ENCODE peak calls at places on chromosomes 16 and 17, in ten cellular contexts. Y is ecto neural progenitor cell; O is GOT3; Q is MCF 10A; S is Calu3; R is DMS153; W is left cardiac atrium; L is MV-4-11; C is AG09319; P is stimulated activated CD4-positive, alpha-beta T cell treated with anti-CD3 and anti-CD28 coated beads, Interleukin-4, amount 100 ng/mL, for 4 hours. X is an unnamed sample.

GRCh38 chr16:35193956-35194355 is 1734.5 kb downstream of the TP53TG3F start:
- DNase-seq in Y (no peak), O (no peak), Q (no peak), S (no peak), R (no peak), W (no peak), L (no peak), C (no peak), P (no peak), X (no peak)

GRCh38 chr16:4850211-4850610 is 2.9 kb downstream of the UBN1 start:
- DNase-seq in Y (no peak), O (no peak), Q (no peak), S (no peak), R (no peak), W (no peak), L (no peak), C (no peak), P (no peak), X (no peak)

GRCh38 chr17:194844-195602 is 13.6 kb upstream of the DOC2B start:
- DNase-seq in Y (no peak), O (no peak), Q (no peak), S (no peak), R (no peak), W (no peak), L (peak; percentile 24), C (no peak), P (no peak), X (no peak)

GRCh38 chr16:67648764-67649407 is 3.9 kb downstream of the CARMIL2 start:
- DNase-seq in Y (peak; percentile 58), O (no peak), Q (no peak), S (no peak), R (no peak), W (no peak), L (no peak), C (no peak), P (no peak), X (no peak)

GRCh38 chr17:36590082-36590481 is 1.6 kb upstream of the DHRS11 start:
- DNase-seq in Y (no peak), O (no peak), Q (peak; percentile 18), S (no peak), R (no peak), W (no peak), L (peak; percentile 97), C (no peak), P (no peak), X (no peak)

GRCh38 chr17:73827627-73828241 is 183.5 kb upstream of the SDK2 start:
- DNase-seq in Y (no peak), O (no peak), Q (no peak), S (no peak), R (no peak), W (no peak), L (no peak), C (no peak), P (no peak), X (no peak)

GRCh38 chr17:16378631-16379282 is 2.1 kb upstream of the UBB start:
- DNase-seq in Y (no peak), O (no peak), Q (peak; percentile 70), S (peak; percentile 53), R (no peak), W (no peak), L (no peak), C (no peak), P (no peak), X (no peak)

GRCh38 chr17:58386708-58387107 is 30.6 kb downstream of the RNF43 start:
- DNase-seq in Y (no peak), O (no peak), Q (no peak), S (no peak), R (no peak), W (no peak), L (no peak), C (no peak), P (no peak), X (no peak)

GRCh38 chr17:45688820-45689219 is 95.3 kb upstream of the CRHR1 start:
- DNase-seq in Y (no peak), O (no peak), Q (no peak), S (no peak), R (no peak), W (no peak), L (no peak), C (no peak), P (no peak), X (no peak)

GRCh38 chr17:63150994-63151464 is 185.0 kb downstream of the TANC2 start:
- DNase-seq in Y (peak; percentile 58), O (no peak), Q (no peak), S (no peak), R (no peak), W (no peak), L (no peak), C (peak; percentile 60), P (no peak), X (no peak)

GRCh38 chr17:38636054-38636453 is 30.3 kb upstream of the SRCIN1 start:
- DNase-seq in Y (peak; percentile 77), O (no peak), Q (no peak), S (no peak), R (no peak), W (no peak), L (no peak), C (no peak), P (no peak), X (no peak)

GRCh38 chr17:62625870-62626200 is 1.6 kb upstream of the MRC2 start:
- DNase-seq in Y (peak; percentile 70), O (no peak), Q (no peak), S (no peak), R (no peak), W (no peak), L (peak; percentile 50), C (no peak), P (no peak), X (no peak)

GRCh38 chr17:61407211-61407911 is 7.7 kb downstream of the TBX2 start:
- DNase-seq in Y (peak; percentile 51), O (no peak), Q (no peak), S (no peak), R (no peak), W (no peak), L (no peak), C (no peak), P (no peak), X (no peak)

X was measured in stimulated activated naive B cell treated with anti-CD40 and anti-IgM and Interleukin-4, amounts not matched to agents 10 μg/mL and 1 μg/mL and 100 μg/mL, for 72 hours.